ENCODE peak calls at places on chromosomes 16 and 17, in ten cellular contexts. R is Right ventricle myocardium inferior, O is cardiac muscle cell, W is anterior cingulate cortex, I is small intestine, C is cerebellar nuclear complex, P is GM10248, E is NCI-H2081, K is ACHN, G is A673. U is an unnamed sample.
A peak's percentile ranks its signal among the peaks of the same experiment; 100 is the strongest.

GRCh38 chr17:58079300-58080033 is 3.8 kb upstream of the DYNLL2 start:
- DNase-seq in R (no peak), I (no peak), O (no peak), W (no peak), K (no peak), C (no peak), E (no peak), P (no peak), G (no peak), U (no peak)

GRCh38 chr16:12132290-12132689 is 155.8 kb downstream of the SNX29 start:
- DNase-seq in E (no peak), O (no peak), R (no peak), P (no peak), C (no peak), I (no peak), K (no peak), G (no peak), W (no peak), U (no peak)

GRCh38 chr16:68083861-68084503 is 1.2 kb upstream of the NFATC3 start:
- DNase-seq in W (no peak), G (no peak), P (no peak), C (no peak), R (peak; percentile 65), E (no peak), O (peak; percentile 28), K (no peak), I (no peak), U (no peak)

GRCh38 chr17:83089322-83090156 is 10.1 kb downstream of the METRNL start:
- DNase-seq in E (no peak), R (no peak), O (no peak), I (peak; percentile 85), K (no peak), C (no peak), W (no peak), G (no peak), P (no peak), U (no peak)

GRCh38 chr17:59825533-59826316 is 67.0 kb downstream of the TUBD1 start:
- DNase-seq in P (no peak), E (no peak), I (no peak), R (no peak), W (no peak), C (no peak), O (no peak), G (no peak), K (no peak), U (no peak)

GRCh38 chr17:21171309-21171922 is 42.5 kb downstream of the TMEM11 start:
- DNase-seq in E (no peak), I (no peak), P (peak; percentile 70), W (no peak), C (no peak), O (no peak), R (no peak), K (no peak), G (no peak), U (peak; percentile 70)

GRCh38 chr17:40063034-40063765 is 435 bp downstream of the THRA start:
- DNase-seq in R (no peak), K (peak; percentile 42), I (no peak), E (no peak), O (peak; percentile 72), P (no peak), G (no peak), C (no peak), W (no peak), U (peak; percentile 61)

GRCh38 chr17:4142107-4142900 is 526 bp downstream of the ZZEF1 start:
- DNase-seq in C (no peak), P (peak; percentile 45), E (no peak), K (peak; percentile 46), O (peak; percentile 69), R (peak; percentile 70), W (no peak), G (peak; percentile 38), I (peak; percentile 34), U (peak; percentile 50)

GRCh38 chr17:8837438-8838075 is 29.9 kb downstream of the PIK3R6 start:
- DNase-seq in G (no peak), P (no peak), W (no peak), R (no peak), O (no peak), K (no peak), I (no peak), E (no peak), C (no peak), U (no peak)

GRCh38 chr17:39938140-39938869 is 10.8 kb downstream of the LRRC3C start:
- DNase-seq in R (peak; percentile 53), E (no peak), P (peak; percentile 45), C (no peak), G (no peak), I (no peak), K (no peak), O (no peak), W (no peak), U (peak; percentile 69)

GRCh38 chr17:82668631-82669099 is 20.4 kb upstream of the WDR45B start:
- DNase-seq in R (peak; percentile 79), I (peak; percentile 80), C (peak; percentile 8), E (no peak), P (peak; percentile 83), G (peak; percentile 56), K (peak; percentile 25), W (no peak), O (peak; percentile 85), U (peak; percentile 68)

GRCh38 chr16:5605404-5605803 is 507.8 kb upstream of the EEF2KMT start:
- DNase-seq in K (no peak), G (no peak), I (no peak), C (no peak), W (no peak), R (no peak), P (no peak), E (no peak), O (no peak), U (no peak)

GRCh38 chr16:12390074-12390473 is 413.5 kb downstream of the SNX29 start:
- DNase-seq in I (no peak), C (no peak), O (no peak), P (no peak), K (no peak), G (no peak), E (no peak), R (no peak), W (no peak), U (no peak)

GRCh38 chr17:16977932-16978331 is 6.0 kb upstream of the TNFRSF13B start:
- DNase-seq in W (no peak), I (no peak), R (no peak), C (no peak), P (no peak), G (no peak), K (peak; percentile 57), O (no peak), E (no peak), U (no peak)

GRCh38 chr16:84383106-84383505 is 14.8 kb downstream of the ATP2C2 start:
- DNase-seq in P (no peak), O (no peak), E (no peak), W (no peak), I (no peak), G (no peak), C (no peak), K (no peak), R (no peak), U (no peak)

GRCh38 chr16:85074225-85074914 is 37.9 kb downstream of the CIBAR2 start:
- DNase-seq in G (no peak), K (no peak), W (no peak), E (no peak), I (no peak), O (no peak), C (no peak), P (no peak), R (no peak), U (no peak)

GRCh38 chr17:66451188-66452149 is 149.1 kb downstream of the PRKCA start:
- DNase-seq in W (no peak), O (peak; percentile 34), R (no peak), P (no peak), E (no peak), C (no peak), G (no peak), I (peak; percentile 62), K (no peak), U (no peak)

GRCh38 chr17:27236710-27237315 is 57.1 kb upstream of the WSB1 start:
- DNase-seq in W (no peak), O (peak; percentile 76), E (peak; percentile 18), R (peak; percentile 55), I (peak; percentile 80), P (peak; percentile 64), C (peak; percentile 37), K (peak; percentile 73), G (peak; percentile 71), U (peak; percentile 67)

U was measured in GM13977.